ENCODE peak calls at places on chromosome 5, in seven cellular contexts. E, X, F, S, W, T and C are unnamed samples. For H3K36me3, the result is how much of the 10 kb centered on the place peaks cover.

GRCh38 chr5:60700347-60700815 is 415 bp upstream of the DEPDC1B start:
- DNase-seq in E (no peak), X (no peak), F (no peak), S (no peak), W (no peak), T (no peak), C (no peak)

GRCh38 chr5:86500947-86501346 is 116.8 kb upstream of the COX7C start:
- DNase-seq in E (peak), X (no peak), F (no peak), S (no peak), W (no peak), T (no peak), C (no peak)

GRCh38 chr5:56827043-56827442 is 11.7 kb downstream of the MAP3K1 start:
- DNase-seq in E (peak), X (no peak), F (no peak), S (no peak), W (no peak), T (no peak), C (no peak)

GRCh38 chr5:139473105-139473504 is 2.3 kb downstream of the SMIM33 start:
- DNase-seq in E (peak), X (no peak), F (no peak), S (no peak), W (no peak), T (no peak), C (no peak)

GRCh38 chr5:117077142-117077541 is 502.5 kb upstream of the SEMA6A start:
- DNase-seq in E (peak), X (no peak), F (no peak), S (no peak), W (no peak), T (no peak), C (no peak)

GRCh38 chr5:5092149-5092548 is 48.0 kb upstream of the ADAMTS16 start:
- DNase-seq in E (no peak), X (no peak), F (no peak), S (no peak), W (no peak), T (no peak), C (no peak)

GRCh38 chr5:16384222-16384621 is 81.4 kb downstream of the ZNF622 start:
- DNase-seq in E (no peak), X (no peak), F (no peak), S (no peak), W (no peak), T (no peak), C (no peak)

GRCh38 chr5:133407277-133407632 is 205.1 kb downstream of the FSTL4 start:
- DNase-seq in E (no peak), X (no peak), F (no peak), S (no peak), W (no peak), T (no peak), C (no peak)

GRCh38 chr5:68714810-68715209 is 379.0 kb upstream of the SLC30A5 start:
- DNase-seq in E (no peak), X (no peak), F (no peak), S (no peak), W (no peak), T (no peak), C (no peak)

GRCh38 chr5:81361600-81361999 is 32.3 kb downstream of the ACOT12 start:
- DNase-seq in E (no peak), X (no peak), F (no peak), S (no peak), W (no peak), T (no peak), C (no peak)

GRCh38 chr5:58085800-58086199 is 374.1 kb downstream of the PLK2 start:
- DNase-seq in E (no peak), X (no peak), F (no peak), S (no peak), W (no peak), T (peak), C (no peak)

GRCh38 chr5:177290816-177291596 is 12.5 kb downstream of the RAB24 start:
- DNase-seq in E (no peak), X (no peak), F (no peak), S (no peak), W (no peak), T (no peak), C (no peak)
- H3K36me3 ChIP-seq in E (under half), X (half or more), F (half or more), S (under half), W (half or more), T (under half), C (under half)

GRCh38 chr5:34698754-34699153 is 42.6 kb downstream of the RAI14 start:
- DNase-seq in E (no peak), X (no peak), F (no peak), S (no peak), W (no peak), T (no peak), C (no peak)
- H3K4me3 ChIP-seq in E (no peak), X (no peak), F (no peak), S (no peak), W (no peak), T (no peak), C (no peak)

DNA sequence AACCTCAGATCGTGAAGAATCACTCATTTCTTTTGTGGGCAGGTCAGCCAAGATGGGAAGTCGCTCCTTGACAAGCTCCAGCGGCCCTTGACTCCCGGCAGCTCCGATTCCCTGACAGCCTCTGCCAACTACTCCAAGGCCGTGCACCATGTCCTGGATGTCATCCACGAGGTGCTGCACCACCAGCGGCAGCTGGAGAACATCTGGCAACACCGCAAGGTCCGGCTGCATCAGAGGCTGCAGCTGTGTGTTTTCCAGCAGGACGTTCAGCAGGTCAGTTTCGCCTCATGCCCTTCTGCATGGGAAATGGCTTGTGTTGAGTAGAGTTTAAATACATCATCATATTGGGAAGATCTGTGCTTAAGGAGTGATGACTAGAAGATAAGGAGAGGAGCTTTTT is 173.3 kb downstream of the TRIO start:
- DNase-seq in E (no peak), X (no peak), F (no peak), S (peak), W (no peak), T (no peak), C (no peak)
- H3K36me3 ChIP-seq in E (under half), X (under half), F (under half), S (under half), W (half or more), T (under half), C (under half)

DNA sequence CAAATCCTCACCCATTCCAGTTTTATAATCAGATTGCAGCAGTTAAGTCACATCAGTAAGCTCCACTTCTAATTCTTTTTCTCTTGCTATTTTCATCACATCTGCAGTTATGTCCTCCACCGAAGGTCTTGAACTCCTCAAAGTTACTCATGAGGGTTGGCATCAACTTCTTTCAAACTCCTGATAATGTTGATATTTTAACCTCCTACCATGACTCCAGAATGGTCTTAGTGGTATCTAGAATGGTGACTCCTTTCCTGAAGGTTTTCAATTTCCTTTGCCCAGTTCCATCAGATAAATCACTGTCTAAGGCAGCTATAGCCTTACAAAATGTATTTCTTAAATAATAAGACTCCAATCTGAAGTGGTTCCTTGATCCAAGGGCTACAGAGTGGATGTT is 53.8 kb upstream of the EDIL3 start:
- DNase-seq in E (no peak), X (no peak), F (no peak), S (no peak), W (no peak), T (no peak), C (no peak)
- H3K4me3 ChIP-seq in E (no peak), X (no peak), F (no peak), S (no peak), W (no peak), T (no peak), C (no peak)

GRCh38 chr5:151107738-151108520 is 27.1 kb upstream of the TNIP1 start:
- DNase-seq in E (peak), X (peak), F (no peak), S (no peak), W (no peak), T (peak), C (no peak)
- H3K36me3 ChIP-seq in E (under half), X (half or more), F (half or more), S (under half), W (half or more), T (under half), C (under half)

GRCh38 chr5:180832638-180833068 is 28.4 kb downstream of the ZFP62 start:
- DNase-seq in E (no peak), X (no peak), F (no peak), S (no peak), W (no peak), T (no peak), C (no peak)
- H3K4me3 ChIP-seq in E (no peak), X (no peak), F (peak), S (peak), W (no peak), T (no peak), C (no peak)

DNA sequence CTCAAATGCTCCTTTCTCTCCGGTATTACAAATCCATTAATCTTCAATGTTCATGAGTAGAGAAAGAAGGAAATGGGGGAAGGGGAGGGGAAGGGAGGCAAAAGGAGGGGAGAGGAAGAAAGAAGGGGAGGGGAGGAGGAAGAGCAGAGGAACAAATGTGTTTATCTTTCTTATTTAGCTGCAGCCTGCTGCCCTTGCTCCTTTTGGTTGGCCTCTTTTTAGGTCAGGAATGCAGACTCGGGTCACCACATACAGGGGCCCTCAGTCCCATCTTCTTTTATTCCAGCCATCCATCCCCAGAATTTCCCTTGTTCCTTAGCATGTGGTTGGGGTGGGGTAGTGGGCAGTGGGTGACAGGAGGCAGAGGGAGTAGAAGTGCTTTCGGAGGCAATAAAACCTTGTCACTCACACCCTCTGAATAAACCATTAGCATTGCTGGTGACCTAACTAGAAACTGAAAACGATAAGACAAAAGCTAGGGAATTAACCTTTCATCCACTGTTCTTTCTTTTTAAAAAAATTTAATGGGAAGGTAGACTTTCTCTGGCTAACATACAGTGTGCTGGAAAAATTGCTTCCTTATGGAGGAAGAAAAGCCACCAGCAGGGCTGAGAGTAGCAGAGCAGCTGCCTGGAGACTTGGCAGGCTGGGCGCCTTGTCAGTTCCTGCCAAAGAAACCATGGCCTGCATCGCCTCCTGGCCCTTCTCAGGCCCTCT is 16.8 kb upstream of the PRLR start:
- DNase-seq in E (no peak), X (no peak), F (no peak), S (peak), W (no peak), T (peak), C (no peak)
- H3K36me3 ChIP-seq in E (under half), X (under half), F (under half), S (under half), W (under half), T (under half), C (under half)